ENCODE peak calls at places on chromosomes 16 and 17, in six cellular contexts. S is left lung, Q is AML-193, W is AG09319, F is B cell, V is stomach. R is an unnamed sample.

GRCh38 chr16:50697881-50698767 is 4.7 kb downstream of the NOD2 start:
- DNase-seq in S (no peak), Q (no peak), W (peak), F (peak), V (peak), R (no peak)

GRCh38 chr16:66260522-66261290 is 105.8 kb upstream of the CDH5 start:
- DNase-seq in S (no peak), Q (no peak), W (no peak), F (no peak), V (no peak), R (no peak)

GRCh38 chr17:73641779-73642580 is 2.3 kb downstream of the SDK2 start:
- DNase-seq in S (no peak), Q (no peak), W (no peak), F (peak), V (peak), R (no peak)

GRCh38 chr16:81478876-81479496 is 34.4 kb downstream of the CMIP start:
- DNase-seq in S (no peak), Q (peak), W (no peak), F (peak), V (peak), R (no peak)

GRCh38 chr17:7262192-7263070 is at the start of gene CLDN7:
- DNase-seq in S (peak), Q (no peak), W (no peak), F (peak), V (peak), R (no peak)

GRCh38 chr17:74782571-74782970 is 6.4 kb upstream of the NAT9 start:
- DNase-seq in S (no peak), Q (no peak), W (no peak), F (no peak), V (no peak), R (no peak)

GRCh38 chr17:12180644-12181261 is 160.1 kb downstream of the MAP2K4 start:
- DNase-seq in S (no peak), Q (peak), W (peak), F (no peak), V (no peak), R (no peak)

GRCh38 chr17:70259400-70259799 is 90.1 kb downstream of the KCNJ2 start:
- DNase-seq in S (no peak), Q (no peak), W (no peak), F (no peak), V (no peak), R (no peak)

GRCh38 chr16:4664538-4665418 is 28.6 kb upstream of the NUDT16L1 start:
- DNase-seq in S (no peak), Q (peak), W (no peak), F (peak), V (peak), R (peak)

GRCh38 chr16:73527191-73527590 is 479.3 kb upstream of the ZFHX3 start:
- DNase-seq in S (no peak), Q (no peak), W (no peak), F (no peak), V (no peak), R (no peak)

GRCh38 chr17:34762078-34762477 is 182.7 kb downstream of the TMEM132E start:
- DNase-seq in S (no peak), Q (no peak), W (no peak), F (no peak), V (no peak), R (peak)

GRCh38 chr17:72624652-72625051 is 467.8 kb downstream of the SLC39A11 start:
- DNase-seq in S (no peak), Q (no peak), W (no peak), F (no peak), V (no peak), R (no peak)

GRCh38 chr17:70810609-70811008 is 641.3 kb downstream of the KCNJ2 start:
- DNase-seq in S (no peak), Q (no peak), W (peak), F (no peak), V (no peak), R (no peak)

GRCh38 chr17:58993322-58993721 is 113.4 kb downstream of the TRIM37 start:
- DNase-seq in S (no peak), Q (no peak), W (no peak), F (no peak), V (no peak), R (no peak)

GRCh38 chr16:23174622-23175021 is 7.9 kb upstream of the SCNN1G start:
- DNase-seq in S (no peak), Q (no peak), W (no peak), F (no peak), V (no peak), R (no peak)

GRCh38 chr16:11586856-11587642 is at the start of gene LITAF:
- DNase-seq in S (peak), Q (no peak), W (peak), F (peak), V (peak), R (peak)

GRCh38 chr16:66717112-66717675 is 20.7 kb upstream of the CMTM4 start:
- DNase-seq in S (no peak), Q (peak), W (no peak), F (no peak), V (no peak), R (peak)

GRCh38 chr16:29804455-29805231 is 1.7 kb upstream of the MAZ start:
- DNase-seq in S (no peak), Q (peak), W (no peak), F (no peak), V (peak), R (no peak)

GRCh38 chr16:50509521-50510341 is 38.5 kb upstream of the NKD1 start:
- DNase-seq in S (no peak), Q (peak), W (no peak), F (no peak), V (peak), R (peak)

GRCh38 chr17:19010729-19011505 is 6.4 kb upstream of the FAM83G start:
- DNase-seq in S (peak), Q (no peak), W (no peak), F (no peak), V (peak), R (peak)

R was measured in foreskin keratinocyte.